ENCODE peak calls at places on chromosomes 5 and 9, in eight cellular contexts. One of them, this sample, is unnamed.

GRCh38 chr9:128635266-128636023 is 21.2 kb downstream of the DYNC2I2 start:
- DNase-seq in omental fat pad: peak
- DNase-seq in psoas muscle: peak
- DNase-seq in heart right ventricle: peak
- DNase-seq in HFFc6: peak
- DNase-seq in MCF 10A: peak
- DNase-seq in RWPE2: peak
- DNase-seq in dorsolateral prefrontal cortex: no peak
- DNase-seq in this sample: no peak

GRCh38 chr9:115845648-115846312 is 307.8 kb upstream of the PAPPA start:
- DNase-seq in omental fat pad: no peak
- DNase-seq in psoas muscle: no peak
- DNase-seq in heart right ventricle: no peak
- DNase-seq in HFFc6: peak
- DNase-seq in MCF 10A: peak
- DNase-seq in RWPE2: no peak
- DNase-seq in dorsolateral prefrontal cortex: no peak
- DNase-seq in this sample: no peak

GRCh38 chr5:127634007-127634406 is 14.9 kb upstream of the CTXN3 start:
- DNase-seq in omental fat pad: no peak
- DNase-seq in psoas muscle: no peak
- DNase-seq in heart right ventricle: no peak
- DNase-seq in HFFc6: no peak
- DNase-seq in MCF 10A: peak
- DNase-seq in RWPE2: no peak
- DNase-seq in dorsolateral prefrontal cortex: no peak
- DNase-seq in this sample: no peak

GRCh38 chr9:2337131-2337530 is 284.5 kb upstream of the VLDLR start:
- DNase-seq in omental fat pad: no peak
- DNase-seq in psoas muscle: no peak
- DNase-seq in heart right ventricle: no peak
- DNase-seq in HFFc6: no peak
- DNase-seq in MCF 10A: no peak
- DNase-seq in RWPE2: no peak
- DNase-seq in dorsolateral prefrontal cortex: no peak
- DNase-seq in this sample: no peak

GRCh38 chr5:150846651-150847333 is 471 bp downstream of the IRGM start:
- DNase-seq in omental fat pad: no peak
- DNase-seq in psoas muscle: no peak
- DNase-seq in heart right ventricle: peak
- DNase-seq in HFFc6: peak
- DNase-seq in MCF 10A: peak
- DNase-seq in RWPE2: no peak
- DNase-seq in dorsolateral prefrontal cortex: peak
- DNase-seq in this sample: peak

GRCh38 chr5:55096860-55097259 is 5.6 kb upstream of the GZMA start:
- DNase-seq in omental fat pad: no peak
- DNase-seq in psoas muscle: no peak
- DNase-seq in heart right ventricle: no peak
- DNase-seq in HFFc6: no peak
- DNase-seq in MCF 10A: no peak
- DNase-seq in RWPE2: no peak
- DNase-seq in dorsolateral prefrontal cortex: no peak
- DNase-seq in this sample: no peak

GRCh38 chr9:105963700-105964099 is 269.4 kb downstream of the TMEM38B start:
- DNase-seq in omental fat pad: no peak
- DNase-seq in psoas muscle: no peak
- DNase-seq in heart right ventricle: no peak
- DNase-seq in HFFc6: no peak
- DNase-seq in MCF 10A: no peak
- DNase-seq in RWPE2: no peak
- DNase-seq in dorsolateral prefrontal cortex: no peak
- DNase-seq in this sample: no peak

GRCh38 chr5:31362931-31363568 is 168.8 kb downstream of the DROSHA start:
- DNase-seq in omental fat pad: no peak
- DNase-seq in psoas muscle: no peak
- DNase-seq in heart right ventricle: no peak
- DNase-seq in HFFc6: peak
- DNase-seq in MCF 10A: peak
- DNase-seq in RWPE2: no peak
- DNase-seq in dorsolateral prefrontal cortex: no peak
- DNase-seq in this sample: no peak

GRCh38 chr9:16033921-16034320 is 481.1 kb downstream of the CCDC171 start:
- DNase-seq in omental fat pad: no peak
- DNase-seq in psoas muscle: no peak
- DNase-seq in heart right ventricle: no peak
- DNase-seq in HFFc6: no peak
- DNase-seq in MCF 10A: no peak
- DNase-seq in RWPE2: no peak
- DNase-seq in dorsolateral prefrontal cortex: no peak
- DNase-seq in this sample: no peak

GRCh38 chr5:76174101-76174500 is 90.9 kb downstream of the SV2C start:
- DNase-seq in omental fat pad: no peak
- DNase-seq in psoas muscle: no peak
- DNase-seq in heart right ventricle: no peak
- DNase-seq in HFFc6: no peak
- DNase-seq in MCF 10A: no peak
- DNase-seq in RWPE2: no peak
- DNase-seq in dorsolateral prefrontal cortex: no peak
- DNase-seq in this sample: no peak

GRCh38 chr5:127919818-127920217 is 163.7 kb upstream of the SLC12A2 start:
- DNase-seq in omental fat pad: no peak
- DNase-seq in psoas muscle: no peak
- DNase-seq in heart right ventricle: no peak
- DNase-seq in HFFc6: no peak
- DNase-seq in MCF 10A: no peak
- DNase-seq in RWPE2: no peak
- DNase-seq in dorsolateral prefrontal cortex: no peak
- DNase-seq in this sample: no peak

GRCh38 chr9:126844085-126844484 is 16.4 kb upstream of the ZBTB34 start:
- DNase-seq in omental fat pad: no peak
- DNase-seq in psoas muscle: no peak
- DNase-seq in heart right ventricle: no peak
- DNase-seq in HFFc6: peak
- DNase-seq in MCF 10A: peak
- DNase-seq in RWPE2: no peak
- DNase-seq in dorsolateral prefrontal cortex: no peak
- DNase-seq in this sample: no peak

GRCh38 chr5:39427225-39427624 is 2.4 kb upstream of the DAB2 start:
- DNase-seq in omental fat pad: no peak
- DNase-seq in psoas muscle: no peak
- DNase-seq in heart right ventricle: no peak
- DNase-seq in HFFc6: peak
- DNase-seq in MCF 10A: no peak
- DNase-seq in RWPE2: no peak
- DNase-seq in dorsolateral prefrontal cortex: no peak
- DNase-seq in this sample: no peak

GRCh38 chr5:118336468-118336867 is 651.9 kb downstream of the DTWD2 start:
- DNase-seq in omental fat pad: no peak
- DNase-seq in psoas muscle: no peak
- DNase-seq in heart right ventricle: no peak
- DNase-seq in HFFc6: no peak
- DNase-seq in MCF 10A: no peak
- DNase-seq in RWPE2: no peak
- DNase-seq in dorsolateral prefrontal cortex: no peak
- DNase-seq in this sample: no peak

GRCh38 chr5:16970826-16971225 is 34.7 kb upstream of the MYO10 start:
- DNase-seq in omental fat pad: no peak
- DNase-seq in psoas muscle: no peak
- DNase-seq in heart right ventricle: no peak
- DNase-seq in HFFc6: peak
- DNase-seq in MCF 10A: no peak
- DNase-seq in RWPE2: peak
- DNase-seq in dorsolateral prefrontal cortex: no peak
- DNase-seq in this sample: no peak

GRCh38 chr5:179617930-179618329 is 5.5 kb downstream of the HNRNPH1 start:
- DNase-seq in omental fat pad: no peak
- DNase-seq in psoas muscle: no peak
- DNase-seq in heart right ventricle: no peak
- DNase-seq in HFFc6: no peak
- DNase-seq in MCF 10A: no peak
- DNase-seq in RWPE2: no peak
- DNase-seq in dorsolateral prefrontal cortex: no peak
- DNase-seq in this sample: no peak

GRCh38 chr9:16512281-16512680 is 358.2 kb downstream of the BNC2 start:
- DNase-seq in omental fat pad: no peak
- DNase-seq in psoas muscle: no peak
- DNase-seq in heart right ventricle: no peak
- DNase-seq in HFFc6: no peak
- DNase-seq in MCF 10A: no peak
- DNase-seq in RWPE2: no peak
- DNase-seq in dorsolateral prefrontal cortex: no peak
- DNase-seq in this sample: no peak

GRCh38 chr5:10611290-10611689 is 47.4 kb downstream of the ANKRD33B start:
- DNase-seq in omental fat pad: no peak
- DNase-seq in psoas muscle: no peak
- DNase-seq in heart right ventricle: no peak
- DNase-seq in HFFc6: no peak
- DNase-seq in MCF 10A: no peak
- DNase-seq in RWPE2: no peak
- DNase-seq in dorsolateral prefrontal cortex: no peak
- DNase-seq in this sample: no peak

GRCh38 chr5:10607666-10608442 is 44.0 kb downstream of the ANKRD33B start:
- DNase-seq in omental fat pad: no peak
- DNase-seq in psoas muscle: peak
- DNase-seq in heart right ventricle: peak
- DNase-seq in HFFc6: no peak
- DNase-seq in MCF 10A: peak
- DNase-seq in RWPE2: no peak
- DNase-seq in dorsolateral prefrontal cortex: no peak
- DNase-seq in this sample: peak

GRCh38 chr5:10610058-10610457 is 46.2 kb downstream of the ANKRD33B start:
- DNase-seq in omental fat pad: no peak
- DNase-seq in psoas muscle: no peak
- DNase-seq in heart right ventricle: no peak
- DNase-seq in HFFc6: no peak
- DNase-seq in MCF 10A: no peak
- DNase-seq in RWPE2: no peak
- DNase-seq in dorsolateral prefrontal cortex: no peak
- DNase-seq in this sample: no peak

GRCh38 chr5:10615693-10616092 is 51.8 kb downstream of the ANKRD33B start:
- DNase-seq in omental fat pad: no peak
- DNase-seq in psoas muscle: no peak
- DNase-seq in heart right ventricle: no peak
- DNase-seq in HFFc6: no peak
- DNase-seq in MCF 10A: no peak
- DNase-seq in RWPE2: no peak
- DNase-seq in dorsolateral prefrontal cortex: no peak
- DNase-seq in this sample: no peak

DNA sequence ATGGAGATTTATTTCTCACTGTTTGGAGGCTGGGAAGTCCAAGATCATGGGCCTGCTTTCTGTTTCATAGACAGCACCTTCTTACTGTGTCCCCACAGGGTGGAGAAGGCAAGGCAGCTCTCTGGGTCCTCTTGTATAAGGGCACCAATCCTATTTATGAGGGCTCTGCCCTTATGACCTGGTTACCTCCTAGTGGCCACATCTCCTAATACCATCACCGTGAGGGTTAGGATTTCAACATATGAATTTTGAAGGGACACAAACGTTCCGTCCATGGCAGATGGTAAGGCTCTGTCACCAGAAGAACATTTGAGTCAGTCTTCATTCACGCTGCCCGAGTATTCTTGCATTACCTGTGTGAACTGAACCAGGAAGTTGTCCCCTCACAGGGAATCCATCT is 48.4 kb downstream of the ANKRD33B start:
- DNase-seq in omental fat pad: no peak
- DNase-seq in psoas muscle: no peak
- DNase-seq in heart right ventricle: no peak
- DNase-seq in HFFc6: no peak
- DNase-seq in MCF 10A: no peak
- DNase-seq in RWPE2: no peak
- DNase-seq in dorsolateral prefrontal cortex: no peak
- DNase-seq in this sample: no peak
- TF ChIP-seq CTCF in omental fat pad: no peak
- TF ChIP-seq CTCF in psoas muscle: no peak
- TF ChIP-seq CTCF in heart right ventricle: no peak
- TF ChIP-seq CTCF in HFFc6: peak
- TF ChIP-seq CTCF in MCF 10A: no peak
- TF ChIP-seq CTCF in RWPE2: no peak
- TF ChIP-seq CTCF in dorsolateral prefrontal cortex: no peak
- TF ChIP-seq CTCF in this sample: no peak

GRCh38 chr5:43020294-43020711 is 19.8 kb downstream of the ANXA2R start:
- DNase-seq in omental fat pad: no peak
- DNase-seq in psoas muscle: no peak
- DNase-seq in heart right ventricle: no peak
- DNase-seq in HFFc6: no peak
- DNase-seq in MCF 10A: no peak
- DNase-seq in RWPE2: no peak
- DNase-seq in dorsolateral prefrontal cortex: no peak
- DNase-seq in this sample: no peak
- TF ChIP-seq CTCF in omental fat pad: no peak
- TF ChIP-seq CTCF in psoas muscle: no peak
- TF ChIP-seq CTCF in heart right ventricle: peak
- TF ChIP-seq CTCF in HFFc6: no peak
- TF ChIP-seq CTCF in MCF 10A: no peak
- TF ChIP-seq CTCF in RWPE2: peak
- TF ChIP-seq CTCF in dorsolateral prefrontal cortex: peak
- TF ChIP-seq CTCF in this sample: no peak

GRCh38 chr5:77915346-77915745 is 139.2 kb upstream of the TBCA start:
- DNase-seq in omental fat pad: no peak
- DNase-seq in psoas muscle: no peak
- DNase-seq in heart right ventricle: no peak
- DNase-seq in HFFc6: no peak
- DNase-seq in MCF 10A: no peak
- DNase-seq in RWPE2: no peak
- DNase-seq in dorsolateral prefrontal cortex: no peak
- DNase-seq in this sample: no peak
- TF ChIP-seq CTCF in omental fat pad: no peak
- TF ChIP-seq CTCF in psoas muscle: no peak
- TF ChIP-seq CTCF in heart right ventricle: no peak
- TF ChIP-seq CTCF in HFFc6: no peak
- TF ChIP-seq CTCF in MCF 10A: no peak
- TF ChIP-seq CTCF in RWPE2: no peak
- TF ChIP-seq CTCF in dorsolateral prefrontal cortex: no peak
- TF ChIP-seq CTCF in this sample: no peak

DNA sequence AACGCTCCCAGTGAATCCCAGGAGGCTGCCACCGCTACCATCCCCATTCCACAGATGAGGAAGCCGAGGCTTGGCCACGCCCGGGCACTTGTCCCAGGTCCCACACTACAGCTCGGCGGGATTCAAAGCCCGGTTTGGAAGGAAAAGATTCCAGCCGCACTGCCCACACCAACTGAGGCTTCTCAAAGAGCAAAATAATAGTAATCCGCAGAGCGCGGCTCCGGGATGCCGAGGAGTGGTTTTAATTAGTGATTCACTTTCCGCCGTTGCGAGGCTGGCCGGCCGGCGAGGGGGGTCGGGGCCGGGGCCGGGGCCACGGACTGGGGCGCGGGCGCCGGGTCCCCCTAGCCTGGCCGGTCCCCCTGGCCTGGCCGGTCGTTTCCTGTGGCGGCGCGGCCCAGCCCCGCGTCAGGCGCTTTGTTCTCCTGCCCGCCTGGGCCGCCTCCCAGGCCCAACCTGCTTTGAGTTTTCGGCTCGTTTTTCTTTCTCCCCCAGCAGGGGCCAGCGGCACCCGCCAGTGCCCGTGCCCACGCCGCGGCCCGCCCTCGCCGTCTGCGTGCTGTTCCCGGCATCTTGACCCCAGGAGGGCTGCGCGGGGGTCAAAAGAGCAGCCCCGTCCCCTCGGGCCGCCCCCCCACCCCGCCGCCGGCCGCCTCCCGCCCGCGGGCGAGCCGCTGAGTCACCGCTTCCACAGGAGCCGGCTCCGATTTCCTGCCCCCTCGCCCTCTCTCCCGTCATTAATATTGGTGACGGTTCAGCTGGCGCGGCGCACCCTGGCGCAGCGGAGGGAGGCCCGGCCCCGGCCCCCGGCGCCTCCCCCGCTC is 31.2 kb downstream of the FGF18 start:
- DNase-seq in omental fat pad: no peak
- DNase-seq in psoas muscle: peak
- DNase-seq in heart right ventricle: peak
- DNase-seq in HFFc6: peak
- DNase-seq in MCF 10A: peak
- DNase-seq in RWPE2: no peak
- DNase-seq in dorsolateral prefrontal cortex: no peak
- DNase-seq in this sample: no peak
- TF ChIP-seq CTCF in omental fat pad: no peak
- TF ChIP-seq CTCF in psoas muscle: no peak
- TF ChIP-seq CTCF in heart right ventricle: no peak
- TF ChIP-seq CTCF in HFFc6: no peak
- TF ChIP-seq CTCF in MCF 10A: no peak
- TF ChIP-seq CTCF in RWPE2: no peak
- TF ChIP-seq CTCF in dorsolateral prefrontal cortex: no peak
- TF ChIP-seq CTCF in this sample: no peak

This sample was measured in GM20000.